ENCODE peak calls at places on chromosome 20, in seven cellular contexts. J is substantia nigra, M is mesenteric fat pad, R is SJCRH30, E is pulmonary artery endothelial cell, X is B cell, A is nucleus accumbens. O is an unnamed sample.

GRCh38 chr20:38714308-38714707 is 10.0 kb upstream of the SLC32A1 start:
- DNase-seq in J (no peak), M (no peak), R (no peak), E (no peak), X (no peak), A (no peak), O (no peak)

GRCh38 chr20:63475209-63475608 is 2.8 kb upstream of the KCNQ2 start:
- DNase-seq in J (no peak), M (no peak), R (peak; percentile 49), E (no peak), X (no peak), A (no peak), O (no peak)

GRCh38 chr20:50245561-50246366 is 55.1 kb downstream of the CEBPB start:
- DNase-seq in J (no peak), M (no peak), R (peak; percentile 70), E (no peak), X (no peak), A (no peak), O (no peak)

GRCh38 chr20:24995741-24996448 is 3.3 kb upstream of the APMAP start:
- DNase-seq in J (no peak), M (peak; percentile 47), R (peak; percentile 23), E (no peak), X (no peak), A (no peak), O (no peak)

GRCh38 chr20:58888521-58889333 is 36.2 kb downstream of the GNAS start:
- DNase-seq in J (peak; percentile 31), M (peak; percentile 93), R (peak; percentile 79), E (no peak), X (peak; percentile 91), A (peak; percentile 39), O (peak; percentile 71)

GRCh38 chr20:58545565-58546195 is 30.5 kb upstream of the APCDD1L start:
- DNase-seq in J (no peak), M (no peak), R (no peak), E (no peak), X (no peak), A (no peak), O (no peak)

GRCh38 chr20:62025394-62025793 is 40.3 kb downstream of the TAF4 start:
- DNase-seq in J (no peak), M (no peak), R (no peak), E (no peak), X (no peak), A (no peak), O (no peak)

GRCh38 chr20:38278763-38279162 is 18.2 kb upstream of the KIAA1755 start:
- DNase-seq in J (no peak), M (peak; percentile 55), R (peak; percentile 52), E (no peak), X (no peak), A (no peak), O (no peak)

GRCh38 chr20:52747736-52748135 is 224.4 kb upstream of the TSHZ2 start:
- DNase-seq in J (no peak), M (no peak), R (no peak), E (no peak), X (no peak), A (no peak), O (no peak)

GRCh38 chr20:54643761-54644160 is 168.4 kb downstream of the DOK5 start:
- DNase-seq in J (no peak), M (no peak), R (no peak), E (peak; percentile 39), X (no peak), A (no peak), O (no peak)

GRCh38 chr20:57114290-57115005 is 152.0 kb downstream of the BMP7 start:
- DNase-seq in J (no peak), M (no peak), R (no peak), E (no peak), X (no peak), A (no peak), O (no peak)

GRCh38 chr20:45998761-45999160 is 9.9 kb upstream of the MMP9 start:
- DNase-seq in J (no peak), M (no peak), R (no peak), E (no peak), X (peak; percentile 50), A (no peak), O (no peak)

GRCh38 chr20:37615507-37616425 is 78.1 kb upstream of the CTNNBL1 start:
- DNase-seq in J (no peak), M (no peak), R (peak; percentile 86), E (no peak), X (peak; percentile 59), A (no peak), O (no peak)

O was measured in globus pallidus.